ENCODE peak calls at places on chromosomes 7 and 10, in eight cellular contexts. C, B, X, O, K, T, W and U are unnamed samples. For H3K4me1, the result is how much of the 10 kb centered on the place peaks cover.

GRCh38 chr10:34184901-34185386 is 630.2 kb downstream of the PARD3 start:
- DNase-seq in C (no peak), B (no peak), X (no peak), O (no peak), K (no peak), T (no peak), W (no peak), U (no peak)

GRCh38 chr7:33773053-33773452 is 132.3 kb upstream of the BMPER start:
- DNase-seq in C (no peak), B (no peak), X (peak), O (no peak), K (no peak), T (no peak), W (no peak), U (no peak)

GRCh38 chr7:2717293-2717904 is 29.4 kb downstream of the AMZ1 start:
- DNase-seq in C (peak), B (no peak), X (peak), O (peak), K (peak), T (no peak), W (no peak), U (peak)

GRCh38 chr10:3424102-3424803 is 251.7 kb upstream of the PITRM1 start:
- DNase-seq in C (no peak), B (no peak), X (no peak), O (no peak), K (no peak), T (peak), W (peak), U (no peak)

GRCh38 chr7:5494683-5495561 is 71.3 kb upstream of the TNRC18 start:
- DNase-seq in C (peak), B (peak), X (peak), O (peak), K (peak), T (peak), W (peak), U (peak)

GRCh38 chr7:14305233-14305866 is 315.9 kb upstream of the ETV1 start:
- DNase-seq in C (no peak), B (no peak), X (peak), O (no peak), K (no peak), T (no peak), W (peak), U (no peak)

GRCh38 chr7:51318001-51318400 is 1.4 kb upstream of the COBL start:
- DNase-seq in C (peak), B (no peak), X (no peak), O (no peak), K (no peak), T (no peak), W (no peak), U (no peak)

GRCh38 chr7:1666251-1666778 is 3.8 kb upstream of the ELFN1 start:
- DNase-seq in C (peak), B (no peak), X (no peak), O (no peak), K (no peak), T (no peak), W (no peak), U (peak)

GRCh38 chr10:99775850-99776249 is 6.6 kb upstream of the ABCC2 start:
- DNase-seq in C (no peak), B (no peak), X (peak), O (no peak), K (no peak), T (no peak), W (no peak), U (no peak)

GRCh38 chr7:86768394-86768793 is 124.7 kb downstream of the GRM3 start:
- DNase-seq in C (no peak), B (no peak), X (no peak), O (no peak), K (no peak), T (no peak), W (no peak), U (no peak)

GRCh38 chr10:35758086-35758485 is 116.0 kb upstream of the FZD8 start:
- DNase-seq in C (no peak), B (no peak), X (no peak), O (no peak), K (peak), T (no peak), W (peak), U (no peak)

GRCh38 chr7:113084499-113085172 is 2.0 kb downstream of the GPR85 start:
- DNase-seq in C (no peak), B (no peak), X (no peak), O (no peak), K (no peak), T (no peak), W (no peak), U (no peak)

GRCh38 chr7:51255536-51256243 is 60.9 kb downstream of the COBL start:
- DNase-seq in C (no peak), B (no peak), X (no peak), O (no peak), K (no peak), T (peak), W (no peak), U (no peak)

DNA sequence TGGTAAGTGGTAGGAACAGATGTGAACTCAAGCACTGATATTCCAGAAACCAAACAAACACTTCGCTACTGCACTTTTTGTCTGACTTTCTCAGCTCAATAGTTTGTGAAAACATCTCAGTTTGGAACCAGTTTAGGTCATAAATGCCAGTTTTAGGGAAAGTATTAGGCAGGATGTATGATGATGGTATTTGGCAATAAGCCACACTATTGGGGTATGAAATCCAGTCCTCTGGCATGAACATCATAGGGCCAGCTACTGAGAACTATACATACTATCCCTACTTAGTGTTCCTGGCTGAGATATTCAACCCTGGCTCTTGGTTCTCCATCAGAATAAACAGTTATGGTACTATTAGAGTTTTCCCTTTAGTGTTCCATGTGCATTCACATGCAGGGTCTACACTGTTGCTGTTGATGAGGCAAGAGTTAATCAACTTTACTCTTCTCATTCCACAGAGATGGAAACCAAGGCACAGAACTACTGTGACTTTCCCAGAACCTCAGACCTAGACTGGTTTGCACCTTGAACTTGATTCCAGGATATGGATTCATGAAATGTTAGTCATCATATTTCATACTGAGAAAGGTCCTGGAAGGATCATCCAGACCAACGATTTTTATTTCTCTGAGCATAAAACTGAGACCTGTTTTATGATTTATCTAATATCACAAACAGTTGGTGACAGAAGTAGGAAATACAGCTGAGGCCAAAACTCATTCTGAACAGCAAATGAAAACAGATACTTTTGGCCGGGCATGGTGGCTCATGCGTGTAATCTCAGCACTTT is 20.0 kb upstream of the IFIT2 start:
- DNase-seq in C (no peak), B (no peak), X (peak), O (no peak), K (no peak), T (no peak), W (no peak), U (no peak)
- H3K4me1 ChIP-seq in C (under half), B (under half), X (under half), O (under half), K (under half), T (under half), W (half or more), U (under half)

DNA sequence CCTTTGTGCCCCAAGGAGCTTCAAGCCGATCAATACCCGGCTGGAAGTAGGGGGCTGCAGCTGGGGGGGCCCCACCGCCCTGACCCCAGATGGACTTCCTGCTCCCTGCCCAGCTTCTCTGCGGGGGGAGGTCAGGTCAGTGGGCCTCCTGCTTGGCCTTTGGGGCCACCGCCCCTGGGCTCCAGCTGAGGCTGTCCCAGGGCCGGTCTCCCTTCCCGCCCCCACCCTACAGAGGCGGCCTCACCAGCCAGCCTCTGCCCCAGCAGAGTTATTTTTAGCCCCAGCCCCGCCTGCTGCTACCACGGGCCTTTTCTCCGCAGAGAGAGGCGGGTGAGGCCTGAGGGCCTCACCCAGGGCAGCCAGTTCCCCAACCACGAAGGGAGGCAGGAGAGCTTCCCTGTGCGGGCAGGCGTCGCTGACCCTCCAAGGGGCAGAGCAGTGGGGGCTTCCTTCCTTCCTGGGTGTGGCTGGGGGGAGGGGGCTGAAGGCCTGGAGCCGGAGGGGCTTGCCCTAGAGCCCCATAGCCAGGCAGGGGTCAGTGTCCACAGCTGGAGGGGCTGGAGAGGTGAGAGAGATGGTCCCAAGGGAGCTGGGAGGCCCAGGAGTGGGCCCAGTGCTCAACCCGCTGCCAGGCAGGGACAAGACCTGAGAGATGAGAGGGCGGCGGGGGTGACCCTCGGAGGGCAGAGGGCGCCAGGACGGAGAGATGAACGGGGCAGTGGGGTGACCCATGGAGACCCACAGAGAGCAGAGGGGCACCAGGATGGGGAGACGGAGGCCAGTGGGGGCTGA is 24.6 kb downstream of the PWWP2B start:
- DNase-seq in C (peak), B (no peak), X (peak), O (no peak), K (peak), T (no peak), W (peak), U (peak)
- H3K4me1 ChIP-seq in C (under half), B (under half), X (under half), O (under half), K (under half), T (under half), W (half or more), U (half or more)

DNA sequence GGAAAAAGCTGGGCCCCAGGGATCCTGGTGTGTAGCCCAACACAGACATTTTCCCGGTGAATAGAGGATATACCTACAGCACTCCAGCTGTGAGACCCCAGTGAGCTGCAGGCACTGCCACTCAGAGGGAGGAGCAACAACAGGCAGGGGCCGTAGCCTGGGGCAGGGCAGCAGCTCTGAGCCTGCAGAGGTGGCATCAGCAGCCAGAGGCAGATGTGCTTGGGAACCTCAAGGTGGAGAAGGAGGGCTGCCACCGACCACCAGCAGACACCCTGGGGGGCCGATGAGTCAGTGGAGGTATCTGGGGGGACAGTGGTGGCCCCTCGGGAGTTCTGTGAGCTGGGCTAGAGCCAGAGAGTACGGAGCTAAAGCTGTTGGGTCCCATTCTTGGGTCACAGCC is 110.2 kb upstream of the GDF10 start:
- DNase-seq in C (no peak), B (no peak), X (no peak), O (no peak), K (no peak), T (no peak), W (no peak), U (no peak)
- H3K4me1 ChIP-seq in C (under half), B (under half), X (under half), O (under half), K (under half), T (under half), W (under half), U (under half)

GRCh38 chr7:101820703-101821102 is 3.3 kb downstream of the CUX1 start:
- DNase-seq in C (peak), B (no peak), X (no peak), O (no peak), K (no peak), T (no peak), W (no peak), U (no peak)

GRCh38 chr7:101823086-101823485 is 5.7 kb downstream of the CUX1 start:
- DNase-seq in C (peak), B (no peak), X (no peak), O (no peak), K (no peak), T (no peak), W (no peak), U (no peak)

GRCh38 chr7:101824440-101824839 is 7.0 kb downstream of the CUX1 start:
- DNase-seq in C (peak), B (no peak), X (no peak), O (no peak), K (no peak), T (no peak), W (no peak), U (no peak)

GRCh38 chr7:101826081-101826835 is 8.8 kb downstream of the CUX1 start:
- DNase-seq in C (peak), B (no peak), X (no peak), O (no peak), K (no peak), T (no peak), W (no peak), U (no peak)

DNA sequence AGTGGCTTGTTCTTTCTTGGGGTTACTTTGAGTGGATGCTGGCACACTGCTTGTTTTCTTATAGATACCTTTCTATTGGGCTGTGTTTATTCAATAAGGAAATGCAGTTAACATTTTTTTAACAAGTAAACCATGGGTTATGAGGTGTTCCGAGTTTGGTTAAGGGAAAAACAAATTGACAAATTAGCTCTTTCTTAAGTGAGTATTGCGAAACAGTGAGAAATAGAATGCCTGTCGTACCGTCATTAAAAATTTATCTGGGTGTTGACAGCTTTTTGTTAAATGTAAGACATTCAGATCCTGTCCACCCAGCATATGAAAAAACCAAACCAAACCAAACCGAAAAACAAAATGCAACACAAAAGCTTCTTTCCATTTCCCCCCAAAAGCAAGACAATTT is 6.2 kb downstream of the CUX1 start:
- DNase-seq in C (no peak), B (no peak), X (no peak), O (no peak), K (no peak), T (no peak), W (no peak), U (no peak)
- H3K4me1 ChIP-seq in C (under half), B (under half), X (under half), O (under half), K (under half), T (under half), W (half or more), U (under half)

GRCh38 chr10:12350925-12351324 is 1.6 kb downstream of the CAMK1D start:
- DNase-seq in C (no peak), B (no peak), X (no peak), O (no peak), K (no peak), T (no peak), W (no peak), U (no peak)

GRCh38 chr10:12351889-12352288 is 2.5 kb downstream of the CAMK1D start:
- DNase-seq in C (no peak), B (no peak), X (no peak), O (no peak), K (no peak), T (no peak), W (no peak), U (no peak)

GRCh38 chr10:12351447-12351846 is 2.1 kb downstream of the CAMK1D start:
- DNase-seq in C (peak), B (no peak), X (no peak), O (no peak), K (no peak), T (no peak), W (no peak), U (peak)

GRCh38 chr10:12355384-12355783 is 6.0 kb downstream of the CAMK1D start:
- DNase-seq in C (no peak), B (no peak), X (no peak), O (no peak), K (no peak), T (no peak), W (no peak), U (no peak)

DNA sequence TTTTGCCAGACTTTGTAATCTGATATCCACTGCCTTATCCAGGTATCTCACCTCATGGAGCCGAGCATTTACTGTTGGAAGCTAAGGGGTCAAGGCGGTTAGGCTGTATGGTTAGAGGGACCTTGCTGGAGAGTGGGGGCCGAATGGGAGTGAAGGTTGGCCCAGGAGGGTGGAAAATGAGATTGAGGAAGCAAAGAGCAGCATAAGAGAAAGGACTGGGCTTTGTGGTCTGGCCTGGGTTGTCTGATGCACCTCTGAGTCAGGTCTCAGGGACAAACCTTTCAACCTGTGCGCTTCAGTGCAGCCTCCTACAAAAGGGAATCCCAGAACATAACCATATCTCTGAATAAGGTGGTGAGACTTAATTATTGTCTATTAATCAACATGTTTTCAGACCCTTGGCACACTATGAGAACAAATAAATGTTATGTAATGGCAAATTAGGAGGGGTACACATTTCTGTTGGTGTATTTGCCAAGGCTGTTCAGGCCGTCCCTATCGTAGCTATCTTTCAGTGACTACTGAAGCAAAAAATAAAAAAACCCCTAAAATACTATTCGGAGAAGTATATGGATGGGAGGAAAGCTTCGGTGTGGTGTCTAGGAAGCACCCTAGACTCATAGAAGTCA is 4.2 kb downstream of the CAMK1D start:
- DNase-seq in C (no peak), B (no peak), X (no peak), O (no peak), K (no peak), T (no peak), W (no peak), U (no peak)
- H3K4me1 ChIP-seq in C (under half), B (under half), X (under half), O (under half), K (under half), T (under half), W (under half), U (under half)

DNA sequence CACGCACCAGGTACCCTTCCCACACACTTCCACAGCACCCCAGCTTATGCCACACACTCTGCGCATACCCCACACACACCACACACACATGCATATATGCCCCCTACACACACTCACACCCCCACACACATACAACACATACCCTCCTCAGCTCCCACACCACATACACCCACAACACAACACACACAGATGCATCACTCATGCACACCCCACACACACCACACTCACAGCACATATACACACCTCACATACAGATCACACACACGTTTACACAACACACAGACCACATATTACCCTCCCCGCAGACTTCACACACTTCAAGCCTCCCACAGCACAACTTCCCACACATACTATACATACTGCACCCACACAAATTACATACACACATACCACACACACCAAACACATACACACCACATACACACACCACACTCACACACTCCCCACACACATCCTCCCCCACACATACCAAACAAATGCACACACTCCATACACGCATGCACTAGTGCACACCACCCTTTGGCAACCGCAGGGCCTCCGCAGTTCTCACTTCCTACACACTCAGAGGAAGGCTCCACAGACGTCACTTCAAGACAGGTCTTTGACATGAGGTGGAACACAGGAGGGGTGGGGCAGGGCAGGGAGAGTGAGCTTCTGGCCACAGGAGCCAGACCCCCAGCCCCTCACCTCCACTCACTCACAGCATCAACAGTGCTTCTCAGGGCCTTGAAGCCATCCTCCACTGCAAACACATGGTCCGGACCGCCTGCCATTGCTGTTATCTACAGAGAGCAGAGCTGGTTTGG is 18.5 kb upstream of the ANTXRL start:
- DNase-seq in C (no peak), B (no peak), X (no peak), O (peak), K (no peak), T (no peak), W (no peak), U (peak)
- H3K4me1 ChIP-seq in C (under half), B (under half), X (under half), O (half or more), K (under half), T (under half), W (under half), U (under half)